ENCODE peak calls at places on chromosome 5, in six cellular contexts. S is H7; O is epithelial cell of esophagus; X is activated effector memory CD4-positive, alpha-beta T cell treated with Interleukin-2 at 50 U/mL for 16 hours; Y is HuH-7; V is B cell. A is an unnamed sample.

GRCh38 chr5:36703245-36703860 is 96.9 kb downstream of the SLC1A3 start:
- DNase-seq in S (no peak), O (no peak), X (no peak), Y (no peak), V (no peak), A (no peak)

GRCh38 chr5:168869615-168870227 is 290.6 kb upstream of the PANK3 start:
- DNase-seq in S (no peak), O (no peak), X (no peak), Y (no peak), V (no peak), A (no peak)

GRCh38 chr5:83337453-83338035 is 134.0 kb upstream of the VCAN start:
- DNase-seq in S (no peak), O (no peak), X (no peak), Y (no peak), V (no peak), A (no peak)

GRCh38 chr5:74035521-74035937 is 409.5 kb downstream of the ARHGEF28 start:
- DNase-seq in S (no peak), O (peak), X (no peak), Y (peak), V (no peak), A (no peak)

GRCh38 chr5:14038341-14038959 is 94.0 kb upstream of the DNAH5 start:
- DNase-seq in S (no peak), O (peak), X (no peak), Y (no peak), V (no peak), A (peak)

GRCh38 chr5:83577036-83577636 is 105.6 kb downstream of the VCAN start:
- DNase-seq in S (no peak), O (peak), X (no peak), Y (peak), V (no peak), A (no peak)

GRCh38 chr5:172736524-172737135 is 34.4 kb downstream of the DUSP1 start:
- DNase-seq in S (no peak), O (no peak), X (no peak), Y (no peak), V (no peak), A (no peak)

GRCh38 chr5:125262782-125263181 is 516.3 kb upstream of the ZNF608 start:
- DNase-seq in S (no peak), O (peak), X (no peak), Y (no peak), V (no peak), A (no peak)

GRCh38 chr5:32330126-32330971 is 17.6 kb upstream of the MTMR12 start:
- DNase-seq in S (no peak), O (peak), X (no peak), Y (no peak), V (no peak), A (no peak)

GRCh38 chr5:122170630-122171029 is 41.3 kb downstream of the ZNF474 start:
- DNase-seq in S (peak), O (peak), X (no peak), Y (no peak), V (no peak), A (no peak)

GRCh38 chr5:16713386-16713928 is 96.7 kb upstream of the RETREG1 start:
- DNase-seq in S (peak), O (no peak), X (no peak), Y (no peak), V (no peak), A (no peak)

GRCh38 chr5:114789773-114790402 is 379.8 kb downstream of the TRIM36 start:
- DNase-seq in S (peak), O (peak), X (no peak), Y (peak), V (no peak), A (no peak)

GRCh38 chr5:141915881-141916336 is 7.8 kb upstream of the DELE1 start:
- DNase-seq in S (peak), O (peak), X (no peak), Y (no peak), V (no peak), A (no peak)

GRCh38 chr5:91095321-91095720 is 287.8 kb downstream of the ARRDC3 start:
- DNase-seq in S (no peak), O (no peak), X (no peak), Y (no peak), V (no peak), A (no peak)

GRCh38 chr5:54518146-54519082 is 855 bp downstream of the SNX18 start:
- DNase-seq in S (peak), O (peak), X (peak), Y (peak), V (peak), A (no peak)

GRCh38 chr5:179872356-179873160 is 13.9 kb upstream of the MRNIP start:
- DNase-seq in S (peak), O (no peak), X (no peak), Y (no peak), V (no peak), A (no peak)

GRCh38 chr5:105350406-105351140 is 1788.0 kb upstream of the NUDT12 start:
- DNase-seq in S (no peak), O (peak), X (no peak), Y (no peak), V (no peak), A (no peak)

GRCh38 chr5:93717162-93717561 is 24.2 kb downstream of the POU5F2 start:
- DNase-seq in S (no peak), O (peak), X (no peak), Y (no peak), V (no peak), A (no peak)

GRCh38 chr5:142109356-142110045 is 922 bp downstream of the NDFIP1 start:
- DNase-seq in S (peak), O (peak), X (no peak), Y (no peak), V (no peak), A (no peak)

GRCh38 chr5:99715921-99716320 is 787.1 kb upstream of the CHD1 start:
- DNase-seq in S (no peak), O (no peak), X (no peak), Y (no peak), V (no peak), A (no peak)

GRCh38 chr5:10308844-10309243 is 1.1 kb upstream of the CMBL start:
- DNase-seq in S (no peak), O (no peak), X (no peak), Y (no peak), V (no peak), A (no peak)

GRCh38 chr5:36273809-36274526 is 27.7 kb downstream of the RANBP3L start:
- DNase-seq in S (no peak), O (no peak), X (no peak), Y (no peak), V (no peak), A (no peak)

GRCh38 chr5:150774145-150774544 is 4.4 kb upstream of the SMIM3 start:
- DNase-seq in S (no peak), O (peak), X (no peak), Y (no peak), V (no peak), A (no peak)

GRCh38 chr5:171342362-171343111 is 33.5 kb downstream of the TLX3 start:
- DNase-seq in S (peak), O (peak), X (no peak), Y (peak), V (no peak), A (no peak)

GRCh38 chr5:123344819-123345426 is 78.3 kb downstream of the CEP120 start:
- DNase-seq in S (peak), O (peak), X (no peak), Y (peak), V (no peak), A (no peak)

GRCh38 chr5:42749020-42749419 is 7.6 kb upstream of the CCDC152 start:
- DNase-seq in S (no peak), O (no peak), X (no peak), Y (no peak), V (no peak), A (no peak)

GRCh38 chr5:175129619-175130018 is 314.4 kb downstream of the DRD1 start:
- DNase-seq in S (no peak), O (no peak), X (no peak), Y (no peak), V (no peak), A (no peak)

GRCh38 chr5:56346044-56346710 is 113.0 kb upstream of the ANKRD55 start:
- DNase-seq in S (no peak), O (no peak), X (no peak), Y (no peak), V (no peak), A (no peak)

GRCh38 chr5:34487202-34487879 is 168.8 kb upstream of the RAI14 start:
- DNase-seq in S (no peak), O (peak), X (no peak), Y (peak), V (no peak), A (no peak)

GRCh38 chr5:160188151-160188967 is 40.9 kb upstream of the FABP6 start:
- DNase-seq in S (peak), O (no peak), X (no peak), Y (peak), V (no peak), A (no peak)

GRCh38 chr5:59660737-59661136 is 232.8 kb downstream of the PDE4D start:
- DNase-seq in S (no peak), O (peak), X (no peak), Y (no peak), V (no peak), A (no peak)

GRCh38 chr5:179143446-179143845 is 83.3 kb downstream of the ZNF354C start:
- DNase-seq in S (peak), O (no peak), X (no peak), Y (peak), V (no peak), A (no peak)